ENCODE peak calls at places on chromosome 15, in five cellular contexts. One of them, this sample, is unnamed.

GRCh38 chr15:44536298-44536961 is 517 bp upstream of the EIF3J start:
- DNase-seq in progenitor cell of endocrine pancreas: peak
- DNase-seq in cardiac muscle cell: peak
- DNase-seq in stimulated activated CD8-positive, alpha-beta memory T cell treated with anti-CD3 and anti-CD28 coated beads, Interleukin-12 subunit alpha, Interleukin-12 subunit beta, amount 100 ng/mL, for 4 hours: no peak
- DNase-seq in CD8-positive, alpha-beta memory T cell: no peak
- DNase-seq in this sample: peak

GRCh38 chr15:66864871-66865281 is 162.8 kb downstream of the SMAD6 start:
- DNase-seq in progenitor cell of endocrine pancreas: no peak
- DNase-seq in cardiac muscle cell: no peak
- DNase-seq in stimulated activated CD8-positive, alpha-beta memory T cell treated with anti-CD3 and anti-CD28 coated beads, Interleukin-12 subunit alpha, Interleukin-12 subunit beta, amount 100 ng/mL, for 4 hours: no peak
- DNase-seq in CD8-positive, alpha-beta memory T cell: no peak
- DNase-seq in this sample: no peak

GRCh38 chr15:27238209-27238608 is 267.2 kb downstream of the GABRG3 start:
- DNase-seq in progenitor cell of endocrine pancreas: no peak
- DNase-seq in cardiac muscle cell: no peak
- DNase-seq in stimulated activated CD8-positive, alpha-beta memory T cell treated with anti-CD3 and anti-CD28 coated beads, Interleukin-12 subunit alpha, Interleukin-12 subunit beta, amount 100 ng/mL, for 4 hours: no peak
- DNase-seq in CD8-positive, alpha-beta memory T cell: no peak
- DNase-seq in this sample: no peak

GRCh38 chr15:39642011-39642640 is 61.2 kb downstream of the THBS1 start:
- DNase-seq in progenitor cell of endocrine pancreas: no peak
- DNase-seq in cardiac muscle cell: peak
- DNase-seq in stimulated activated CD8-positive, alpha-beta memory T cell treated with anti-CD3 and anti-CD28 coated beads, Interleukin-12 subunit alpha, Interleukin-12 subunit beta, amount 100 ng/mL, for 4 hours: no peak
- DNase-seq in CD8-positive, alpha-beta memory T cell: no peak
- DNase-seq in this sample: no peak

GRCh38 chr15:98077186-98077585 is 116.7 kb downstream of the ARRDC4 start:
- DNase-seq in progenitor cell of endocrine pancreas: no peak
- DNase-seq in cardiac muscle cell: no peak
- DNase-seq in stimulated activated CD8-positive, alpha-beta memory T cell treated with anti-CD3 and anti-CD28 coated beads, Interleukin-12 subunit alpha, Interleukin-12 subunit beta, amount 100 ng/mL, for 4 hours: no peak
- DNase-seq in CD8-positive, alpha-beta memory T cell: no peak
- DNase-seq in this sample: no peak

GRCh38 chr15:77514635-77515421 is 94.1 kb downstream of the HMG20A start:
- DNase-seq in progenitor cell of endocrine pancreas: no peak
- DNase-seq in cardiac muscle cell: no peak
- DNase-seq in stimulated activated CD8-positive, alpha-beta memory T cell treated with anti-CD3 and anti-CD28 coated beads, Interleukin-12 subunit alpha, Interleukin-12 subunit beta, amount 100 ng/mL, for 4 hours: no peak
- DNase-seq in CD8-positive, alpha-beta memory T cell: no peak
- DNase-seq in this sample: no peak

GRCh38 chr15:99361541-99362185 is 110.4 kb downstream of the LRRC28 start:
- DNase-seq in progenitor cell of endocrine pancreas: no peak
- DNase-seq in cardiac muscle cell: peak
- DNase-seq in stimulated activated CD8-positive, alpha-beta memory T cell treated with anti-CD3 and anti-CD28 coated beads, Interleukin-12 subunit alpha, Interleukin-12 subunit beta, amount 100 ng/mL, for 4 hours: no peak
- DNase-seq in CD8-positive, alpha-beta memory T cell: no peak
- DNase-seq in this sample: no peak

GRCh38 chr15:60795471-60795870 is 316.5 kb upstream of the ICE2 start:
- DNase-seq in progenitor cell of endocrine pancreas: no peak
- DNase-seq in cardiac muscle cell: no peak
- DNase-seq in stimulated activated CD8-positive, alpha-beta memory T cell treated with anti-CD3 and anti-CD28 coated beads, Interleukin-12 subunit alpha, Interleukin-12 subunit beta, amount 100 ng/mL, for 4 hours: no peak
- DNase-seq in CD8-positive, alpha-beta memory T cell: no peak
- DNase-seq in this sample: no peak

GRCh38 chr15:80596521-80596976 is 98.6 kb upstream of the ABHD17C start:
- DNase-seq in progenitor cell of endocrine pancreas: no peak
- DNase-seq in cardiac muscle cell: no peak
- DNase-seq in stimulated activated CD8-positive, alpha-beta memory T cell treated with anti-CD3 and anti-CD28 coated beads, Interleukin-12 subunit alpha, Interleukin-12 subunit beta, amount 100 ng/mL, for 4 hours: no peak
- DNase-seq in CD8-positive, alpha-beta memory T cell: no peak
- DNase-seq in this sample: peak

GRCh38 chr15:94075349-94075748 is 156.0 kb upstream of the MCTP2 start:
- DNase-seq in progenitor cell of endocrine pancreas: no peak
- DNase-seq in cardiac muscle cell: no peak
- DNase-seq in stimulated activated CD8-positive, alpha-beta memory T cell treated with anti-CD3 and anti-CD28 coated beads, Interleukin-12 subunit alpha, Interleukin-12 subunit beta, amount 100 ng/mL, for 4 hours: no peak
- DNase-seq in CD8-positive, alpha-beta memory T cell: no peak
- DNase-seq in this sample: no peak

GRCh38 chr15:60733196-60733595 is 254.3 kb upstream of the ICE2 start:
- DNase-seq in progenitor cell of endocrine pancreas: no peak
- DNase-seq in cardiac muscle cell: no peak
- DNase-seq in stimulated activated CD8-positive, alpha-beta memory T cell treated with anti-CD3 and anti-CD28 coated beads, Interleukin-12 subunit alpha, Interleukin-12 subunit beta, amount 100 ng/mL, for 4 hours: no peak
- DNase-seq in CD8-positive, alpha-beta memory T cell: no peak
- DNase-seq in this sample: no peak

GRCh38 chr15:98771444-98772059 is 123.2 kb downstream of the IGF1R start:
- DNase-seq in progenitor cell of endocrine pancreas: no peak
- DNase-seq in cardiac muscle cell: no peak
- DNase-seq in stimulated activated CD8-positive, alpha-beta memory T cell treated with anti-CD3 and anti-CD28 coated beads, Interleukin-12 subunit alpha, Interleukin-12 subunit beta, amount 100 ng/mL, for 4 hours: no peak
- DNase-seq in CD8-positive, alpha-beta memory T cell: no peak
- DNase-seq in this sample: no peak

GRCh38 chr15:83747050-83747717 is 93.3 kb downstream of the ADAMTSL3 start:
- DNase-seq in progenitor cell of endocrine pancreas: no peak
- DNase-seq in cardiac muscle cell: no peak
- DNase-seq in stimulated activated CD8-positive, alpha-beta memory T cell treated with anti-CD3 and anti-CD28 coated beads, Interleukin-12 subunit alpha, Interleukin-12 subunit beta, amount 100 ng/mL, for 4 hours: no peak
- DNase-seq in CD8-positive, alpha-beta memory T cell: no peak
- DNase-seq in this sample: no peak

This sample was measured in Caco-2.